ENCODE peak calls at places on chromosomes 3 and 15, in four cellular contexts. N is right atrium auricular region; L is mucosa of descending colon; V is CD8-positive, alpha-beta memory T cell. R is an unnamed sample. For H3K36me3, the result is how much of the 10 kb centered on the place peaks cover.

GRCh38 chr3:133926736-133927542 is 31.3 kb upstream of the RAB6B start:
- DNase-seq in N (no peak), V (no peak), L (no peak), R (no peak)

GRCh38 chr3:143594217-143594616 is 254.1 kb downstream of the SLC9A9 start:
- DNase-seq in N (no peak), L (peak), V (no peak), R (no peak)

GRCh38 chr3:47266709-47267489 is 15.7 kb downstream of the KIF9 start:
- DNase-seq in L (peak), N (peak), V (peak), R (peak)

GRCh38 chr15:77659350-77660321 is 26.9 kb upstream of the LINGO1 start:
- DNase-seq in L (peak), V (no peak), N (no peak), R (no peak)

GRCh38 chr3:43789028-43789427 is 98.3 kb downstream of the ABHD5 start:
- DNase-seq in N (peak), L (no peak), V (no peak), R (no peak)

GRCh38 chr3:132117642-132118041 is 82.8 kb upstream of the CPNE4 start:
- DNase-seq in V (no peak), L (no peak), N (no peak), R (no peak)

GRCh38 chr15:72532991-72533601 is 59.0 kb downstream of the ARIH1 start:
- DNase-seq in N (no peak), L (no peak), V (no peak), R (no peak)

GRCh38 chr15:43828061-43828657 is 1.4 kb downstream of the WDR76 start:
- DNase-seq in L (no peak), V (no peak), N (no peak), R (no peak)

GRCh38 chr3:110743202-110743601 is 328.4 kb upstream of the NECTIN3 start:
- DNase-seq in N (no peak), V (no peak), L (peak), R (no peak)

GRCh38 chr3:131903988-131904415 is 130.8 kb downstream of the CPNE4 start:
- DNase-seq in L (no peak), N (no peak), V (no peak), R (no peak)

GRCh38 chr3:123586131-123586530 is 1.3 kb upstream of the HACD2 start:
- DNase-seq in V (no peak), L (peak), N (no peak), R (no peak)

GRCh38 chr3:29757054-29757777 is 476.3 kb downstream of the RBMS3 start:
- DNase-seq in N (no peak), L (no peak), V (no peak), R (no peak)

GRCh38 chr15:48516125-48516524 is 129.4 kb downstream of the FBN1 start:
- DNase-seq in N (no peak), V (no peak), L (no peak), R (no peak)

GRCh38 chr3:31968927-31969418 is 12.1 kb downstream of the OSBPL10 start:
- DNase-seq in L (no peak), V (no peak), N (no peak), R (no peak)

GRCh38 chr15:80173022-80173759 is 20.4 kb downstream of the FAH start:
- DNase-seq in V (peak), N (no peak), L (peak), R (peak)

GRCh38 chr3:151290673-151291072 is 12.3 kb upstream of the P2RY14 start:
- DNase-seq in N (no peak), V (no peak), L (no peak), R (no peak)

GRCh38 chr3:42314411-42314810 is 48.4 kb upstream of the CCK start:
- DNase-seq in N (no peak), V (no peak), L (no peak), R (no peak)

GRCh38 chr3:10534066-10534465 is 28.7 kb upstream of the ATP2B2 start:
- DNase-seq in V (no peak), N (peak), L (no peak), R (no peak)

GRCh38 chr3:31476209-31476608 is 56.5 kb upstream of the STT3B start:
- DNase-seq in V (no peak), N (no peak), L (no peak), R (no peak)

GRCh38 chr3:128166971-128167453 is 13.7 kb downstream of the EEFSEC start:
- DNase-seq in L (no peak), N (no peak), V (no peak), R (no peak)

DNA sequence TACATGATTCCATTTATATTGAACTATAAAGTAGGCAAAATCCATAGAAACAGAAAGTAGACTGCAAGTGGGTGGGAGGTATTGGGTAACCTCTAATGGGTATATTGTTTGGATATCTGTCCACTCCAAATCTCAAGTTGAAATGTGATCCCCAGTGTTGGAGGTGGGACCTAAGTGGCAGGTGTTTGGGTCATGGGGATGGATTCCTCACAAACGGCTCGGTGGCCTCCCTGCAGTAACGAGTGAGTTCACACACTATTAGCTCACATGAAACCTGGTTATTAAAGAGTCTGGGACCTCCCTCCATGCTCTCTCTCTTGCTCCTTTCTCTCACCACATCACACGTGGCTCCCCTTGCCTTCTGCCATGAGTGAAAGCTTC is 31.8 kb downstream of the MKRN2 start:
- DNase-seq in N (no peak), L (no peak), V (no peak), R (no peak)
- H3K36me3 ChIP-seq in N (half or more), L (under half), V (half or more), R (under half)

DNA sequence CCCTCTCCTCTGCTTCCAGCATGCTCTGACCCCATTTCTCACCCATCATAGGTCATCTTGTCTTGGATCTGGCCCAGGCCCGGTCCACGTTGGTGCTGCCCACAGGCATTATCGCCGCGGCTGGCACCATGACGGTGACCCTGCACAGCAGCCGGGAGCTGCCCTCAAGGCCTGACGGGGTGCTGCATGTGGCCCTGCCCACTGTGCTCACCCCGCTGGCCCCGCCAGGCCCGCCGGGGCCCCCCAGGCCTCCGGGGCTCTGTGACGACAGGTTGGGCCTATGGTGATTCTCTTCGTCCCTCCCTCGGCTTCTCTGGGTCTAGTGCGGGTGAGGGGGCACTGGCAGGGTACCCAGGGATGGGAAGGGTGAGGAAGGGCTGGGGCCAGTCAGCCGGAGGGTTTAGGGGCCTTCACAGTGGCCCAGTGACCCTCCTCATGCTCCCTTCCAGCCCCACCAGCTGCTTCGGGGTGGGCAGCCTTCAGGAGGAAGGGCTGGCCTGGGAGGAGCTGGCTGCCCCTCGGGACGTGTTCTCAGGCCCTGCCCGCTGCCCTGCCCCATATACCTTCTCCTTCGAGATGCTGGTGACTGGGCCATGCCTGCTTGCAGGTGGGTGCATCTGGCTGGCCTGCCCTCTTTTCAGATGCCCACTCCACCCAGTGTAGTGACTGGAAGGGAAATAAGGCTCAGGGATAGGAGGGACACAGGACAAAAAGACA is 3.9 kb downstream of the VWA5B2 start:
- DNase-seq in N (no peak), V (no peak), L (no peak), R (no peak)
- H3K4me3 ChIP-seq in N (no peak), V (no peak), L (no peak), R (no peak)

DNA sequence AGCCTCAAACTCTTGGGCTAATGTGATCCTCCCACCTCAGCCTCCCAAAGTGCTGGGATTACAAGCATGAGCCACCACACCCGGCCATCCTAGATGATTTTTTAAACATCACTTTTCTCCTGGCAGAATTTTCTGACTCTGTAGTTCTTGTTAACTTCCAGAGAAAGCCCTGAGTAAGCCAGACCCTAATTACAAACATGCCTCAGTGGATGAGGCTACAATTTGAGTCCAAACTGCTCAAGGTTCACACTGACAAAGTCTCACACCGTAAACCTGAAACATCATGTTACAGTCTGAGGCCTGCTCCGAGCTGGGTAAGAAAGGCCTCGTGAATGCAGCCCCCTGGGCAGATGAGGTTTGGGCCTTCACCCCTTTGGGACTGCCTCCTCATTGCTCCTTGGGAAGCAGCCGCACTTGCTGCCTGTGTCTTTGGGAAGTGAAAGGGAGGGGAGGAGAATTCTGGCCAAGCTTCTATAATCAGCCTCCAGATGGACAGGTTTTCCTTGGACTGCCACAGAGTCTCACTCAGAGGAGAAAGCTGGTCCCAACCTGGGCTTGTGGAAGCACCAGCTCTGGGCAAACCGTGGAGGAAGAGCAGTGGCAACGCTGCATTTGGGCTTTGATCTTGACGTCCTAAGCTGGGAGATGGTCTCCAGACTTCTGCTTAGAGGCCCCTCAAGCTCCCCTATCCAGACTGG is 46.0 kb downstream of the CA12 start:
- DNase-seq in N (no peak), V (no peak), L (no peak), R (no peak)
- H3K36me3 ChIP-seq in N (under half), V (under half), L (under half), R (under half)

GRCh38 chr3:150098621-150099020 is 127.9 kb upstream of the PFN2 start:
- DNase-seq in L (no peak), N (no peak), V (no peak), R (no peak)
- H3K4me3 ChIP-seq in L (no peak), N (no peak), V (no peak), R (no peak)

GRCh38 chr3:49013113-49013737 is 5.2 kb downstream of the DALRD3 start:
- DNase-seq in L (no peak), N (no peak), V (no peak), R (no peak)
- H3K36me3 ChIP-seq in L (under half), N (under half), V (under half), R (under half)

GRCh38 chr3:149019581-149019980 is 28.2 kb downstream of the GYG1 start:
- DNase-seq in V (no peak), L (no peak), N (no peak), R (no peak)

GRCh38 chr3:149018247-149018646 is 26.9 kb downstream of the GYG1 start:
- DNase-seq in L (no peak), N (no peak), V (no peak), R (no peak)

GRCh38 chr3:149021830-149022229 is 30.5 kb downstream of the GYG1 start:
- DNase-seq in N (no peak), V (no peak), L (no peak), R (no peak)

GRCh38 chr3:149020196-149020838 is 29.0 kb downstream of the GYG1 start:
- DNase-seq in V (no peak), N (no peak), L (no peak), R (no peak)

GRCh38 chr3:149020839-149021252 is 29.5 kb downstream of the GYG1 start:
- DNase-seq in L (no peak), V (no peak), N (no peak), R (no peak)
- H3K4me3 ChIP-seq in L (no peak), V (no peak), N (no peak), R (no peak)

GRCh38 chr3:17314171-17314570 is 428.3 kb downstream of the TBC1D5 start:
- DNase-seq in L (no peak), V (no peak), N (no peak), R (no peak)

GRCh38 chr3:17307889-17308288 is 423.1 kb downstream of the PLCL2 start:
- DNase-seq in N (no peak), V (no peak), L (no peak), R (no peak)

GRCh38 chr3:17313746-17314145 is 428.7 kb downstream of the TBC1D5 start:
- DNase-seq in V (no peak), N (no peak), L (no peak), R (no peak)

GRCh38 chr3:17307482-17307881 is 422.7 kb downstream of the PLCL2 start:
- DNase-seq in L (no peak), V (no peak), N (no peak), R (no peak)

GRCh38 chr3:17310983-17311382 is 426.2 kb downstream of the PLCL2 start:
- DNase-seq in L (no peak), V (no peak), N (no peak), R (no peak)
- H3K36me3 ChIP-seq in L (under half), V (under half), N (under half), R (under half)

DNA sequence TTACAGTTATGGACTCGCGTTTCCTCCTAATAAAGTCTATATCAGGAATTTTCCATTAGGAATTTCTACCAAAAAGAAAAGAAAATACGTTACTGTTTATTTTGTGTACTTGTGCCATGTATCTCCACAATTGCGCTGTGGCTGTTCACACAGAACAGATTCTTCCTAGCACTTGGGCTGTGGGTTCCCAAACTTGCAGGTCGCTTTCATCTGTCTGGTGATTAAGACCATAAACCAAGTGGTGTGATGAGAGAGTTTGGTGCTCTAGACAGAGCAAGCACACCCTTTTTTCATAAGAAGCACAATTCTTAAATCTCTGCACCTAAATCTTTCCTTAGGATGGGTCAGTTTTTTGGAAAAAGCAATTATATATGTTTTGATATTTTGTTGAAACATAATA is 203.3 kb downstream of the TP63 start:
- DNase-seq in L (no peak), N (no peak), V (no peak), R (no peak)
- H3K4me3 ChIP-seq in L (no peak), N (no peak), V (no peak), R (no peak)

DNA sequence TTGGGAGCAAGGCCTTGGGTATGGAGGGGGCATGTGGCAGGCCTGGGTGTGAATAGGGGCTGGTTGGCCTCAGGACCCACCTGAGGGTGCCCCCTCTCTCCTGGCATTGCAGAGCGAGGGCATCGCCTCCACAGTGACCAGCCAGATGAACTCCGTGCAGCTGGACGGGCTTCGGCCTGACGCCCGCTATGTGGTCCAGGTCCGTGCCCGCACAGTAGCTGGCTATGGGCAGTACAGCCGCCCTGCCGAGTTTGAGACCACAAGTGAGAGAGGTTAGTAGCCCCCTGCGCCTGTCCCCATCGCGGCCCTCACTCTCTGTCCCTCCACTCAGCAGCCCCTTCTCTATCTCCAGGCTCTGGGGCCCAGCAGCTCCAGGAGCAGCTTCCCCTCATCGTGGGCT is 16.0 kb downstream of the EPHB3 start:
- DNase-seq in L (no peak), N (no peak), V (no peak), R (no peak)
- H3K36me3 ChIP-seq in L (under half), N (under half), V (under half), R (under half)

GRCh38 chr15:64892850-64893403 is 18.8 kb upstream of the ANKDD1A start:
- DNase-seq in V (peak), N (no peak), L (no peak), R (no peak)
- H3K4me3 ChIP-seq in V (peak), N (no peak), L (no peak), R (no peak)